ENCODE peak calls at places on chromosomes 12 and 14, in seven cellular contexts. Z is nephron progenitor cell; R is foreskin melanocyte; K is T-helper 1 cell; H is NCI-H1092 treated with DMSO at 0.1 percent for 48 hours; C is HuH-7.5; F is activated T-cell treated with anti-CD3 and anti-CD28 coated beads, Interleukin-2, amount 50 U/mL, for 72 hours. U is an unnamed sample.

GRCh38 chr12:34304546-34304945 is 282.2 kb downstream of the ALG10 start:
- DNase-seq in Z (no peak), R (no peak), K (no peak), H (no peak), C (no peak), F (no peak), U (no peak)

GRCh38 chr12:2283480-2283879 is 230.7 kb downstream of the CACNA1C start:
- DNase-seq in Z (no peak), R (no peak), K (no peak), H (no peak), C (no peak), F (no peak), U (no peak)

GRCh38 chr12:103877288-103877687 is 36.3 kb upstream of the NT5DC3 start:
- DNase-seq in Z (no peak), R (no peak), K (no peak), H (no peak), C (no peak), F (no peak), U (no peak)

GRCh38 chr14:65141523-65141922 is 39.2 kb upstream of the MAX start:
- DNase-seq in Z (no peak), R (no peak), K (no peak), H (no peak), C (no peak), F (no peak), U (no peak)

GRCh38 chr14:41899416-41899815 is 292.7 kb downstream of the LRFN5 start:
- DNase-seq in Z (no peak), R (peak), K (no peak), H (peak), C (no peak), F (no peak), U (no peak)

GRCh38 chr14:24982472-24983155 is 67.3 kb downstream of the STXBP6 start:
- DNase-seq in Z (no peak), R (no peak), K (no peak), H (no peak), C (no peak), F (no peak), U (no peak)

GRCh38 chr12:127582074-127582473 is 684.9 kb upstream of the TMEM132C start:
- DNase-seq in Z (no peak), R (no peak), K (no peak), H (no peak), C (no peak), F (no peak), U (no peak)

GRCh38 chr12:22477166-22477893 is 67.0 kb downstream of the C2CD5 start:
- DNase-seq in Z (no peak), R (peak), K (no peak), H (no peak), C (no peak), F (no peak), U (no peak)

GRCh38 chr12:89863332-89863938 is 154.8 kb upstream of the ATP2B1 start:
- DNase-seq in Z (no peak), R (no peak), K (peak), H (no peak), C (no peak), F (peak), U (peak)

GRCh38 chr12:132079190-132079589 is 64.9 kb downstream of the DDX51 start:
- DNase-seq in Z (no peak), R (no peak), K (no peak), H (no peak), C (no peak), F (no peak), U (no peak)

GRCh38 chr12:62191747-62192485 is 68.3 kb upstream of the USP15 start:
- DNase-seq in Z (peak), R (no peak), K (peak), H (no peak), C (no peak), F (peak), U (no peak)

GRCh38 chr12:105335856-105336255 is 5.4 kb downstream of the C12orf75 start:
- DNase-seq in Z (no peak), R (no peak), K (no peak), H (no peak), C (no peak), F (no peak), U (no peak)